ENCODE peak calls at places on chromosomes 2 and 18, in seven cellular contexts. One of them, this sample, is unnamed.

GRCh38 chr2:60811491-60812370 is 55.7 kb downstream of the PAPOLG start:
- DNase-seq in AG04450: no peak
- DNase-seq in thyroid gland: peak
- DNase-seq in kidney epithelial cell: no peak
- DNase-seq in heart right ventricle: no peak
- DNase-seq in NB4: no peak
- DNase-seq in HFF-Myc: no peak
- DNase-seq in this sample: no peak

GRCh38 chr18:43115076-43116035 is at the start of gene RIT2:
- DNase-seq in HFF-Myc: no peak
- DNase-seq in NB4: no peak
- DNase-seq in thyroid gland: no peak
- DNase-seq in heart right ventricle: no peak
- DNase-seq in kidney epithelial cell: no peak
- DNase-seq in AG04450: no peak
- DNase-seq in this sample: no peak

GRCh38 chr18:54440292-54440691 is 82.6 kb downstream of the C18orf54 start:
- DNase-seq in thyroid gland: no peak
- DNase-seq in AG04450: no peak
- DNase-seq in heart right ventricle: no peak
- DNase-seq in kidney epithelial cell: no peak
- DNase-seq in NB4: no peak
- DNase-seq in HFF-Myc: no peak
- DNase-seq in this sample: no peak

GRCh38 chr2:18500333-18500732 is 60.1 kb downstream of the RDH14 start:
- DNase-seq in thyroid gland: no peak
- DNase-seq in HFF-Myc: no peak
- DNase-seq in heart right ventricle: no peak
- DNase-seq in NB4: no peak
- DNase-seq in AG04450: peak
- DNase-seq in kidney epithelial cell: no peak
- DNase-seq in this sample: no peak

GRCh38 chr2:72141881-72142742 is 5.5 kb downstream of the CYP26B1 start:
- DNase-seq in heart right ventricle: no peak
- DNase-seq in HFF-Myc: no peak
- DNase-seq in AG04450: no peak
- DNase-seq in NB4: no peak
- DNase-seq in thyroid gland: no peak
- DNase-seq in kidney epithelial cell: no peak
- DNase-seq in this sample: no peak

GRCh38 chr18:64273724-64274123 is 124.8 kb upstream of the LINC00305 start:
- DNase-seq in heart right ventricle: no peak
- DNase-seq in thyroid gland: no peak
- DNase-seq in NB4: no peak
- DNase-seq in HFF-Myc: no peak
- DNase-seq in kidney epithelial cell: no peak
- DNase-seq in AG04450: no peak
- DNase-seq in this sample: no peak

GRCh38 chr2:187461294-187462261 is 13.5 kb upstream of the CALCRL start:
- DNase-seq in NB4: no peak
- DNase-seq in thyroid gland: peak
- DNase-seq in AG04450: no peak
- DNase-seq in heart right ventricle: peak
- DNase-seq in HFF-Myc: no peak
- DNase-seq in kidney epithelial cell: no peak
- DNase-seq in this sample: no peak

GRCh38 chr2:37829202-37829601 is 95.9 kb upstream of the RMDN2 start:
- DNase-seq in HFF-Myc: peak
- DNase-seq in thyroid gland: peak
- DNase-seq in kidney epithelial cell: peak
- DNase-seq in heart right ventricle: no peak
- DNase-seq in NB4: peak
- DNase-seq in AG04450: peak
- DNase-seq in this sample: peak

GRCh38 chr18:60895181-60895580 is 438.0 kb upstream of the CDH20 start:
- DNase-seq in AG04450: no peak
- DNase-seq in HFF-Myc: no peak
- DNase-seq in thyroid gland: no peak
- DNase-seq in NB4: no peak
- DNase-seq in heart right ventricle: no peak
- DNase-seq in kidney epithelial cell: no peak
- DNase-seq in this sample: no peak

GRCh38 chr2:102050854-102051391 is 59.2 kb downstream of the IL1R2 start:
- DNase-seq in AG04450: no peak
- DNase-seq in NB4: peak
- DNase-seq in HFF-Myc: peak
- DNase-seq in thyroid gland: peak
- DNase-seq in kidney epithelial cell: no peak
- DNase-seq in heart right ventricle: peak
- DNase-seq in this sample: peak

GRCh38 chr18:7535436-7536190 is 31.5 kb upstream of the PTPRM start:
- DNase-seq in AG04450: no peak
- DNase-seq in NB4: no peak
- DNase-seq in kidney epithelial cell: no peak
- DNase-seq in thyroid gland: no peak
- DNase-seq in heart right ventricle: no peak
- DNase-seq in HFF-Myc: no peak
- DNase-seq in this sample: no peak

GRCh38 chr2:164992818-164993217 is 37.5 kb upstream of the SLC38A11 start:
- DNase-seq in AG04450: peak
- DNase-seq in heart right ventricle: no peak
- DNase-seq in NB4: peak
- DNase-seq in HFF-Myc: peak
- DNase-seq in kidney epithelial cell: no peak
- DNase-seq in thyroid gland: peak
- DNase-seq in this sample: peak

GRCh38 chr2:200129756-200130462 is 174.5 kb downstream of the MAIP1 start:
- DNase-seq in AG04450: no peak
- DNase-seq in NB4: no peak
- DNase-seq in HFF-Myc: no peak
- DNase-seq in kidney epithelial cell: no peak
- DNase-seq in heart right ventricle: no peak
- DNase-seq in thyroid gland: no peak
- DNase-seq in this sample: no peak

GRCh38 chr18:53147472-53147871 is 807.5 kb downstream of the DCC start:
- DNase-seq in kidney epithelial cell: no peak
- DNase-seq in heart right ventricle: no peak
- DNase-seq in thyroid gland: no peak
- DNase-seq in AG04450: no peak
- DNase-seq in NB4: no peak
- DNase-seq in HFF-Myc: no peak
- DNase-seq in this sample: no peak

GRCh38 chr18:53153800-53154199 is 813.8 kb downstream of the DCC start:
- DNase-seq in HFF-Myc: no peak
- DNase-seq in thyroid gland: no peak
- DNase-seq in kidney epithelial cell: no peak
- DNase-seq in heart right ventricle: no peak
- DNase-seq in AG04450: no peak
- DNase-seq in NB4: no peak
- DNase-seq in this sample: no peak

GRCh38 chr18:53153281-53153680 is 813.3 kb downstream of the DCC start:
- DNase-seq in NB4: peak
- DNase-seq in AG04450: no peak
- DNase-seq in heart right ventricle: no peak
- DNase-seq in kidney epithelial cell: no peak
- DNase-seq in thyroid gland: no peak
- DNase-seq in HFF-Myc: no peak
- DNase-seq in this sample: no peak

GRCh38 chr18:53148056-53148574 is 808.1 kb downstream of the DCC start:
- DNase-seq in thyroid gland: no peak
- DNase-seq in HFF-Myc: no peak
- DNase-seq in NB4: no peak
- DNase-seq in kidney epithelial cell: no peak
- DNase-seq in AG04450: no peak
- DNase-seq in heart right ventricle: no peak
- DNase-seq in this sample: no peak

GRCh38 chr18:53152478-53152877 is 812.5 kb downstream of the DCC start:
- DNase-seq in kidney epithelial cell: no peak
- DNase-seq in heart right ventricle: no peak
- DNase-seq in NB4: no peak
- DNase-seq in thyroid gland: no peak
- DNase-seq in AG04450: no peak
- DNase-seq in HFF-Myc: no peak
- DNase-seq in this sample: no peak
- TF ChIP-seq CTCF in kidney epithelial cell: no peak
- TF ChIP-seq CTCF in heart right ventricle: no peak
- TF ChIP-seq CTCF in NB4: no peak
- TF ChIP-seq CTCF in thyroid gland: no peak
- TF ChIP-seq CTCF in AG04450: no peak
- TF ChIP-seq CTCF in HFF-Myc: no peak
- TF ChIP-seq CTCF in this sample: no peak

DNA sequence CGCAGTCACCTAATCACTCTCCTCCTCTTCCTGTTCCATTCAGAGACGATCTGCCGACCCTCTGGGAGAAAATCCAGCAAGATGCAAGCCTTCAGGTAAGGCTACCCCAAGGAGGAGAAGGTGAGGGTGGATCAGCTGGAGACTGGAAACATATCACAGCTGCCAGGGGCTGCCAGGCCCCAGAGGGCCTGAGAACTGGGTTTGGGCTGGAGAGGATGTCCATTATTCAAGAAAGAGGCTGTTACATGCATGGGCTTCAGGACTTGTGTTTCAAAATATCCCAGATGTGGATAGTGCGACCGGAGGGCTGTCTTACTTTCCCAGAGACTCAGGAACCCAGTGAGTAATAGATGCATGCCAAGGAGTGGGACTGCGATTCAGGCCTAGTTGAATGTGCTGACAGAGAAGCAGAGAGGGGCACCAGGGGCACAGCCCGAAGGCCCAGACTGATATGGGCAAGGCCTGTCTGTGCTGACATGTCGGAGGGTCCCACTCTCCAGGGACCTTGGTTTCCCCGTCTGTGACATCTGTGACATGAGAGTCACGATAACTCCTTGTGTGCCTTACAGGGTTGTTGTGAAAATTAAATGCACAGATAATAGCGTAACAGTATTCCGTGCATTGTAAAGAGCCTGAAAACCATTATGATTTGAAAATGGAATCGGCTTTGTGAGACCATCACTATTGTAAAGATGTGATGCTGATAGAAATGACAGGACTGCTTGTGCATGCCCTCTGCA is 418 bp downstream of the IL1RN start:
- DNase-seq in thyroid gland: no peak
- DNase-seq in HFF-Myc: no peak
- DNase-seq in kidney epithelial cell: no peak
- DNase-seq in NB4: no peak
- DNase-seq in heart right ventricle: no peak
- DNase-seq in AG04450: no peak
- DNase-seq in this sample: no peak
- H3K4me3 ChIP-seq in thyroid gland: no peak
- H3K4me3 ChIP-seq in HFF-Myc: no peak
- H3K4me3 ChIP-seq in kidney epithelial cell: no peak
- H3K4me3 ChIP-seq in NB4: peak
- H3K4me3 ChIP-seq in heart right ventricle: no peak
- H3K4me3 ChIP-seq in AG04450: no peak
- H3K4me3 ChIP-seq in this sample: no peak

GRCh38 chr2:124325667-124326425 is 300.8 kb downstream of the CNTNAP5 start:
- DNase-seq in kidney epithelial cell: no peak
- DNase-seq in AG04450: no peak
- DNase-seq in HFF-Myc: no peak
- DNase-seq in thyroid gland: no peak
- DNase-seq in NB4: peak
- DNase-seq in heart right ventricle: no peak
- DNase-seq in this sample: no peak
- TF ChIP-seq CTCF in kidney epithelial cell: peak
- TF ChIP-seq CTCF in AG04450: peak
- TF ChIP-seq CTCF in HFF-Myc: no peak
- TF ChIP-seq CTCF in thyroid gland: no peak
- TF ChIP-seq CTCF in NB4: peak
- TF ChIP-seq CTCF in heart right ventricle: no peak
- TF ChIP-seq CTCF in this sample: no peak

GRCh38 chr2:73980566-73980965 is 4.1 kb upstream of the TET3 start:
- DNase-seq in NB4: no peak
- DNase-seq in kidney epithelial cell: no peak
- DNase-seq in thyroid gland: no peak
- DNase-seq in AG04450: no peak
- DNase-seq in HFF-Myc: no peak
- DNase-seq in heart right ventricle: no peak
- DNase-seq in this sample: no peak
- H3K4me3 ChIP-seq in NB4: peak
- H3K4me3 ChIP-seq in kidney epithelial cell: no peak
- H3K4me3 ChIP-seq in thyroid gland: no peak
- H3K4me3 ChIP-seq in AG04450: no peak
- H3K4me3 ChIP-seq in HFF-Myc: peak
- H3K4me3 ChIP-seq in heart right ventricle: no peak
- H3K4me3 ChIP-seq in this sample: no peak

This sample was measured in lung.